ENCODE peak calls at places on chromosomes 4 and X, in four cellular contexts. A is K562, R is GM12878, F is WTC11. Y is an unnamed sample.

GRCh38 chrX:107728342-107729099 is 47.1 kb downstream of the TSC22D3 start:
- DNase-seq in A (no peak), F (no peak), R (no peak), Y (no peak)

GRCh38 chr4:89136525-89136924 is 25.2 kb downstream of the TIGD2 start:
- DNase-seq in F (no peak), A (no peak), R (no peak), Y (no peak)

GRCh38 chrX:71191253-71191652 is 31.8 kb upstream of the GJB1 start:
- DNase-seq in A (no peak), F (no peak), R (no peak), Y (no peak)

GRCh38 chr4:118270492-118270891 is 82.3 kb downstream of the PRSS12 start:
- DNase-seq in R (no peak), A (peak; percentile 57), F (no peak), Y (peak; percentile 41)

GRCh38 chrX:46485897-46486296 is 59.3 kb downstream of the ZNF674 start:
- DNase-seq in F (peak; percentile 44), A (no peak), R (no peak), Y (peak; percentile 83)

GRCh38 chr4:104616401-104616820 is 121.7 kb upstream of the CXXC4 start:
- DNase-seq in F (no peak), A (no peak), R (no peak), Y (no peak)

GRCh38 chrX:121256653-121257052 is 209.2 kb downstream of the GLUD2 start:
- DNase-seq in A (no peak), R (no peak), F (no peak), Y (no peak)

GRCh38 chr4:55498051-55498450 is 48.7 kb downstream of the CLOCK start:
- DNase-seq in R (no peak), F (no peak), A (no peak), Y (no peak)

GRCh38 chrX:13377537-13377936 is 57.7 kb upstream of the ATXN3L start:
- DNase-seq in R (no peak), A (peak; percentile 16), F (no peak), Y (no peak)

GRCh38 chrX:334331-334891 is 15.8 kb upstream of the GTPBP6 start:
- DNase-seq in A (no peak), R (no peak), F (no peak), Y (no peak)

GRCh38 chr4:37648084-37648817 is 37.9 kb downstream of the RELL1 start:
- DNase-seq in A (peak; percentile 43), F (no peak), R (no peak), Y (peak; percentile 92)

GRCh38 chr4:107894138-107894603 is 37.2 kb upstream of the CYP2U1 start:
- DNase-seq in A (no peak), F (no peak), R (no peak), Y (no peak)

GRCh38 chrX:13076176-13076956 is 31.9 kb upstream of the FAM9C start:
- DNase-seq in A (no peak), F (no peak), R (no peak), Y (no peak)

GRCh38 chr4:7661066-7661748 is 226.5 kb upstream of the PSAPL1 start:
- DNase-seq in R (no peak), F (no peak), A (no peak), Y (no peak)

GRCh38 chr4:8728536-8729407 is 136.2 kb downstream of the CPZ start:
- DNase-seq in A (no peak), R (no peak), F (no peak), Y (no peak)

GRCh38 chrX:15242899-15243555 is 26.9 kb downstream of the ASB9 start:
- DNase-seq in F (no peak), R (peak; percentile 17), A (peak; percentile 62), Y (peak; percentile 12)

GRCh38 chrX:44903107-44903506 is 30.1 kb downstream of the KDM6A start:
- DNase-seq in R (no peak), F (no peak), A (peak; percentile 71), Y (peak; percentile 50)

GRCh38 chr4:32010221-32010620 is 1290.1 kb downstream of the PCDH7 start:
- DNase-seq in A (peak; percentile 30), F (peak; percentile 24), R (no peak), Y (no peak)

GRCh38 chrX:124145749-124146148 is 184.2 kb downstream of the STAG2 start:
- DNase-seq in A (no peak), R (no peak), F (no peak), Y (no peak)

GRCh38 chr4:112636688-112637551 is at the start of the genes LARP7 and ZGRF1:
- DNase-seq in R (peak; percentile 96), A (peak; percentile 98), F (peak; percentile 98), Y (peak; percentile 97)

GRCh38 chr4:158090323-158090722 is 82.5 kb downstream of the GASK1B start:
- DNase-seq in F (no peak), A (no peak), R (no peak), Y (no peak)

GRCh38 chrX:119690921-119691716 is 1.8 kb downstream of the SEPTIN6 start:
- DNase-seq in A (peak; percentile 89), R (no peak), F (no peak), Y (no peak)

GRCh38 chr4:89368855-89369254 is 61.3 kb upstream of the GPRIN3 start:
- DNase-seq in A (no peak), F (no peak), R (no peak), Y (no peak)

DNA sequence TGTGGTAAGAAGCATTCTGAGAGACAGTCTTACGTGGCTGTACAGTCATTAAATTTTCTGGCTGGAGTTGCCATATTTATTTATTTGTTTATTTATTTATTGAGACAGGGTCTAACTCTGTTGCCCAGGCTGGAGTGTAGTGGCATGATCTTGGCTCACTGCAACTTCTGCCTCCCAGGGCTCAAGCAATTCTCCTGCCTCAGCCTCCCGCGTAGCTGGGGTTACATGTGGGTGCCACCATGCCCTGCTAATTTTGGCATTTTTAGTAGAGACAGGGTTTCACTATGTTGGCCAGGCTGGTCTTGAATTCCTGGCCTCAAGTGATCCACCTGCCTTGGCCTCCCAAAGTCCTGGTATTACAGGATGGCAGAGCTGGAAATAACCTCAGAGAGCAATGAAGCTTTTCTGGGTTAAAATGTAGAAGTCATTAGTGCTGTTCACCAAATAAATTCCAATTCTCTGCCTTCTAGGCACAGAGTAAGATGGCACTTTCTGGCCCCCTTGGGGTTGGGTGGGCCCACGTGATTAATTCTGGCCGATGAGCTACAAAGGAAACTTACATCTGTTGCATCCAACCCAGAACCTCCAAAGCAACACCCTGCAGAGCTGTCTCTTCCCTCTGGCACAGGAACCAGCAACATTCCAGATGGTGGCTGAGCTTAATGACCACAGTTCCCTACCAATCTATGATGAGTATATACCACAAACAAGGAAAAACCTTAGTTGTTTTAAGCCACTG is 4.5 kb downstream of the MRFAP1 start:
- DNase-seq in R (no peak), A (no peak), F (no peak), Y (no peak)
- TF ChIP-seq CBFB in R (no peak), A (no peak), F (no peak), Y (no peak)

DNA sequence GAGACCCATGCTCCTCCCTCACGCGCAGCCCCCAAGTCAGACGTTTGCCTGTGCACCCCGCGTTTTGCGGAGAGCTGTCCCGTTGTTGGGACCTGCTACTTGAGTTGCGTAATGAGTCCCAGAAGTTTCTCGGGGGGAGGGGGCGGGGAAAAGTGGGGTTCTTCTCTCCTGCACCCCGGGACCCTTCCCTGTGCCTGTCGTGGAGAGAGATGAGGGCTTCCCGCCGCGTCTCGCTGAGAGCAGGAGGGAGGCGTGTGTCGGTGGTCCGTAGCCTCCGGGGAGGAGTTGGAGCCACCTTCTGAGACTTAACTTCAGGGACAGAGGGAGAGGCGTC is 655 bp downstream of the AFF1 start:
- DNase-seq in R (no peak), A (peak; percentile 45), F (no peak), Y (no peak)
- TF ChIP-seq CBFB in R (no peak), A (no peak), F (no peak), Y (no peak)

DNA sequence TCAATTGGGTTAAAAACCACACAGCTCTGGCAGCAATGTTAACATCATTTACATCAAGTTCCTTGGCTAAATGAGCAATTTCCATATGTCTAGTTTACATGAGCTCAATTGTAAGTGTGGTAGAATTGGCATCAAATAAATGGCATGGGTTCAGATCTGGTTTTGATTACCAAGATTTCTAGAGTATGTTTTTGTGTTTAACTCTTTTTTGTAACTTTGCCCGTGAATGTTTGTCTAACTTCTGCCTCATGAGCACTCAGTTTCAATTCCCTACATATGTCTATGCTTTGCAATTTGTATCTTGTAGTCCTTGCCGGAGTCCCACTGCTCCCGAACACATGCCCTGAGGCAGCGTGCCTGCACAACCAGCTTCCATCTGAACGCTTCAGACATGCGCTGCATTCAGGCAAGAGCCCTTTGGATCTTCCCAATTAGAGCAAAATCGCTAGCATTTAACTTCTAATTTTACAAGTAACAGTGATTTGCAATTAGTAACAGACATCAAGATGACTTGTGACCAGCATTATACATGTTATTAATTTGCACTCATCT is 644.4 kb downstream of the TRIML1 start:
- DNase-seq in F (no peak), R (no peak), A (no peak), Y (no peak)
- TF ChIP-seq CBFB in F (no peak), R (no peak), A (no peak), Y (no peak)

GRCh38 chr4:177557416-177557815 is 115.2 kb upstream of the AGA start:
- DNase-seq in F (no peak), R (no peak), A (no peak), Y (no peak)

GRCh38 chr4:177558995-177559394 is 116.8 kb upstream of the AGA start:
- DNase-seq in R (no peak), F (no peak), A (no peak), Y (no peak)

DNA sequence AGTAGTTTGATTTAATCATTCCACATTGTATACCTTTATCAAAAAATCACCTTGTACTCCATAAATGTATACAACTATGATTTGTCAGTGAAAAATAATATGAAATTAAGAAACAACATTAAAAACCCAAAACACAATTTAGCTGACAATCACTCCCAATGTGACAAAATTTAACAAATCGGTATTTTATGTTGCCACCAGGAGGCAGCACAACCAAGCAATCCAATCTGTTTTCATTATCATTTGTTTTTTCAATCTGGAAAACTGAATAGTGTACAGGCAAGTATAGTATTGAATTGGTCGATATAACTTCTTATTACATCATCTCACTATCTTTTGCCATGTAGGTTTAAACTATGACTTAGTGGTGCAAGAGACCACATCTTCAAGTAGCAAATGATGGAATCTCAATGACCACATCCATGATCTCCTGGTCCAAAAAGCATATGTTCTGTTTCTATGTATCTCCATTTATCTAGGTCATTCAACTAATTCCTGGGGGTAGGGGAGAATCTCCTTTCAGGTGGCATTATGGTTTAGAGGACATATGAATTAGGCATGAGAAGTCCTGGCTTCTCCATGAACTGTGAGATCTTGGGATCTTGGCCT is 112.8 kb upstream of the AGA start:
- DNase-seq in F (no peak), A (peak; percentile 38), R (no peak), Y (no peak)
- TF ChIP-seq CBFB in F (no peak), A (no peak), R (no peak), Y (no peak)